ENCODE peak calls at places on chromosome 17, in seven cellular contexts. N is colonic mucosa, Z is A549, O is brain microvascular endothelial cell, X is fibroblast of pulmonary artery, L is IMR-90, F is cardiac muscle cell. I is an unnamed sample.

GRCh38 chr17:3838206-3838605 is 7.8 kb downstream of the NCBP3 start:
- DNase-seq in F (no peak), L (no peak), X (no peak), O (no peak), N (peak), Z (no peak), I (no peak)

GRCh38 chr17:66814026-66814425 is 20.9 kb upstream of the CACNG5 start:
- DNase-seq in L (no peak), X (no peak), N (no peak), Z (no peak), O (no peak), F (no peak), I (no peak)

GRCh38 chr17:45686250-45686649 is 97.9 kb upstream of the CRHR1 start:
- DNase-seq in N (no peak), F (no peak), L (no peak), Z (no peak), X (no peak), O (no peak), I (no peak)

GRCh38 chr17:32878211-32878610 is 1.3 kb upstream of the MYO1D start:
- DNase-seq in Z (no peak), L (peak), F (peak), O (no peak), N (no peak), X (peak), I (peak)

GRCh38 chr17:50722746-50723145 is 3.3 kb downstream of the LUC7L3 start:
- DNase-seq in Z (no peak), X (no peak), N (no peak), L (no peak), F (no peak), O (no peak), I (no peak)

GRCh38 chr17:49592263-49592662 is 16.6 kb downstream of the NXPH3 start:
- DNase-seq in L (no peak), X (no peak), N (no peak), O (no peak), F (no peak), Z (no peak), I (no peak)

GRCh38 chr17:14058051-14058450 is 11.3 kb upstream of the COX10 start:
- DNase-seq in O (no peak), Z (no peak), F (peak), N (no peak), X (peak), L (peak), I (no peak)

GRCh38 chr17:1783834-1784611 is 22.2 kb downstream of the SERPINF1 start:
- DNase-seq in L (peak), X (peak), O (peak), Z (peak), N (peak), F (peak), I (peak)

GRCh38 chr17:75783069-75783783 is 1.4 kb upstream of the UNK start:
- DNase-seq in N (no peak), Z (no peak), O (peak), F (peak), X (peak), L (peak), I (peak)

GRCh38 chr17:70034158-70034557 is 40.9 kb upstream of the KCNJ16 start:
- DNase-seq in N (no peak), O (no peak), Z (no peak), F (peak), X (peak), L (no peak), I (no peak)

GRCh38 chr17:8311131-8311790 is 1.2 kb downstream of the ARHGEF15 start:
- DNase-seq in X (no peak), N (no peak), F (no peak), O (no peak), Z (no peak), L (no peak), I (no peak)

GRCh38 chr17:17669081-17669850 is 12.0 kb upstream of the RAI1 start:
- DNase-seq in F (peak), Z (no peak), N (no peak), X (no peak), L (peak), O (no peak), I (no peak)

GRCh38 chr17:81304196-81305015 is 9.3 kb upstream of the SLC38A10 start:
- DNase-seq in F (no peak), Z (no peak), X (no peak), O (no peak), N (no peak), L (no peak), I (no peak)

GRCh38 chr17:9936075-9936474 is 31.0 kb upstream of the RCVRN start:
- DNase-seq in N (no peak), O (no peak), F (no peak), L (no peak), X (no peak), Z (no peak), I (no peak)

GRCh38 chr17:81712468-81713003 is 452 bp downstream of the SLC25A10 start:
- DNase-seq in N (peak), X (peak), F (peak), O (no peak), Z (peak), L (no peak), I (peak)

GRCh38 chr17:66405836-66406679 is 103.6 kb downstream of the PRKCA start:
- DNase-seq in L (no peak), O (no peak), Z (no peak), N (no peak), F (no peak), X (no peak), I (no peak)

GRCh38 chr17:50372222-50372621 is 762 bp downstream of the MRPL27 start:
- DNase-seq in L (no peak), X (no peak), O (no peak), Z (no peak), N (no peak), F (no peak), I (no peak)

GRCh38 chr17:45923511-45924268 is 29.3 kb downstream of the MAPT start:
- DNase-seq in N (no peak), O (no peak), F (peak), X (peak), L (peak), Z (no peak), I (peak)

GRCh38 chr17:80942360-80943345 is 49.0 kb upstream of the CHMP6 start:
- DNase-seq in N (peak), O (peak), L (peak), F (peak), Z (no peak), X (peak), I (peak)

GRCh38 chr17:80029235-80029974 is 6.3 kb downstream of the TBC1D16 start:
- DNase-seq in O (peak), L (peak), N (peak), X (peak), Z (no peak), F (peak), I (peak)

DNA sequence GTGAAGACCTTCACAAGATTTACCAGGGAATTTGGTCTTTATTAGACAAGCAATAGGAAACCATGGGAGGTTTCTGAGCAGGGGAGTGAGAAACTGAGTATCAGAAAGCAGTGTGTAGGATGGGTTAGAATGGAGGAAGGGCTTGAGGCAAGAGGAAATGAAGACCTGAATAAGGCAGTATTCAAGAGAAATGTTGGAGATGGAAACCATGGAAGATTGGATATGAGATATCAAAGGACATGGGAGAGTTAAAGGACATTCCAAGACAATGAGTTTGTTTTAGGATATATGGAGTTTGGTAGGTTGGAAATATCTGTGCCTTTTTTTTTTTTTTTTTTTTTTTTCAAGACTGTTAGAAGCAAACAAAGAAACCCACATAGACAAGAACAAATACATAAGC is 21.3 kb upstream of the FAM20A start:
- DNase-seq in N (no peak), L (no peak), F (no peak), O (no peak), Z (no peak), X (no peak), I (no peak)
- H3K4me3 ChIP-seq in N (no peak), L (no peak), F (no peak), O (no peak), Z (no peak), X (no peak), I (no peak)

GRCh38 chr17:16349461-16349860 is 3.8 kb downstream of the CENPV start:
- DNase-seq in N (no peak), L (no peak), F (no peak), X (no peak), O (no peak), Z (no peak), I (no peak)
- TF ChIP-seq CTCF in N (no peak), L (no peak), F (no peak), X (no peak), O (no peak), Z (no peak), I (no peak)

DNA sequence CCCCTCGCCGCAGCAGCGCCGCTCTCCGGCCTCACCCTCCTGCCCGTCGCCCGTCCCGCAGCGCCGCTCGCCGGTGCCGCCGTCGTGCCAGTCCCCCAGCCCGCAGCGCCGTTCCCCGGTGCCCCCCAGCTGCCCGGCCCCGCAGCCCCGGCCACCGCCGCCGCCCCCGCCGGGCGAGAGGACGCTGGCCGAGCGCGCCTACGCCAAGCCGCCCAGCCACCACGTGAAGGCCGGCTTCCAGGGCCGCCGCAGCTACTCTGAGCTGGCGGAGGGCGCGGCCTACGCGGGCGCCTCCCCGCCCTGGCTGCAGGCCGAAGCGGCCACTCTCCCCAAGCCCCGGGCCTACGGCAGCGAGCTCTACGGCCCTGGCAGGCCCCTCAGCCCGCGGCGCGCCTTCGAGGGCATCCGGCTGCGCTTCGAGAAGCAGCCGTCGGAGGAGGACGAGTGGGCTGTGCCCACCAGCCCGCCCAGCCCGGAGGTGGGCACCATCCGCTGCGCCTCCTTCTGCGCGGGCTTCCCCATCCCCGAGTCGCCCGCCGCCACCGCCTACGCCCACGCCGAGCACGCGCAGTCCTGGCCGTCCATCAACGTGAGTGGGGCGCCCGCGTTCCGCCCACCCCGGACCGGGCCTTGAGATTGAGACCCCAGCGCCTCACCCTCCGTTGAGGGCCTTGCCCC is 15.0 kb downstream of the TBKBP1 start:
- DNase-seq in O (no peak), Z (no peak), F (peak), L (peak), N (no peak), X (peak), I (peak)
- H3K4me3 ChIP-seq in O (no peak), Z (no peak), F (no peak), L (no peak), N (no peak), X (no peak), I (no peak)

GRCh38 chr17:40109471-40109824 is 9.1 kb upstream of the NR1D1 start:
- DNase-seq in Z (no peak), O (no peak), X (no peak), N (no peak), L (no peak), F (no peak), I (no peak)
- TF ChIP-seq CTCF in Z (peak), O (peak), X (peak), N (no peak), L (peak), F (peak), I (peak)

GRCh38 chr17:76797441-76797840 is 59.5 kb downstream of the MFSD11 start:
- DNase-seq in L (no peak), Z (no peak), O (no peak), N (no peak), X (no peak), F (no peak), I (no peak)
- H3K4me3 ChIP-seq in L (no peak), Z (no peak), O (no peak), N (no peak), X (no peak), F (no peak), I (no peak)

GRCh38 chr17:78678220-78678554 is 101.0 kb upstream of the DNAH17 start:
- DNase-seq in O (no peak), F (no peak), N (no peak), L (no peak), Z (no peak), X (no peak), I (no peak)

GRCh38 chr17:78678711-78679110 is 101.5 kb upstream of the DNAH17 start:
- DNase-seq in N (no peak), X (no peak), F (no peak), L (no peak), Z (no peak), O (no peak), I (no peak)

GRCh38 chr17:78675836-78676235 is 98.6 kb upstream of the DNAH17 start:
- DNase-seq in Z (no peak), X (no peak), N (no peak), F (no peak), O (no peak), L (no peak), I (no peak)

GRCh38 chr17:78676415-78677302 is 99.5 kb upstream of the DNAH17 start:
- DNase-seq in F (no peak), O (no peak), Z (no peak), X (no peak), L (no peak), N (no peak), I (no peak)

DNA sequence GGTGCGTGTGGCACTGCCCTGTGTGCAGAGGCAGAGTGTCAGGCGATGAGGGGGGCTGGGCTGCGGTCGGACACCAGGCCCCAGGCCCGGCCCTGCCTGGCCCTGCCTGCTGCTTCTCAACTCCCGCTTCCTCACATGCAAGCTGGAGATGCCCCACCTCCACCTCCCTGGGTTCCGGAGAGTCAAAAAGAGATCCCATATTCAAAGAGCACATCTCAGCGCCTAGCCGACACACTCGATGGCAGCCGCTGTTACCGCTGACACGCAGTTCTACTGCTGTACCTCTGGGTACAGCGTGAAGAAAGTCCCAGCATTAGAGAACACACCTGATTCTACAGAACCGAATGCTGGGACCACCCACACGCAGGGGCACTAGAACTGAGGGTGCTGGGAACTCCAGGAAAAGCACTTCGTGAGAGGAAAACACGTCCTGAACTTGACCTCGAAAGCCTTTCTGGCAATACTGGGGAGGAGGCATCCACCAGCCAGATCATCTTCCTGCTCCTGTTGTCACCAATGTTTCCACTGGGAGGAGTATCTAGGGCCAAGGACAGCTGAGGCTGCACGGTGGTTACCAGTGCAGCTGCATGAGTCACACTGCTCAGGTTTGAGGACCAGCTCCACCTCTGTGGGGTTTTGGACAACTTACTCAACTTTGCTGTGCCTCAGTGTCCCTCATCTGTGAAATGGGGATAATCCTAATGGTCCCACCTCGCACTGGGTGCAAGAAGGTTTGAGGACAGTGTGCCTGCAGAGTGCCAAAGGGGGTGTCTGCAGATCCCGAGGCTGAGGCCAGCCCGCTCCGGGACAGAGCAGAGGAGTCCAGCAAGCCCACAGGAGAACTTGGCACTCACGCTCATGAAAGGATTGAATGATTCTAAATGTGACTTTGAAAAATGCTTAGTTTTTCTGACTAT is 100.4 kb upstream of the DNAH17 start:
- DNase-seq in O (no peak), N (no peak), Z (peak), L (no peak), X (no peak), F (no peak), I (no peak)
- TF ChIP-seq CTCF in O (peak), N (no peak), Z (no peak), L (no peak), X (no peak), F (no peak), I (no peak)

GRCh38 chr17:29573871-29574731 is 5.6 kb downstream of the TP53I13 start:
- DNase-seq in Z (no peak), N (peak), F (no peak), O (no peak), X (no peak), L (no peak), I (no peak)
- H3K4me3 ChIP-seq in Z (no peak), N (no peak), F (no peak), O (no peak), X (no peak), L (no peak), I (no peak)

DNA sequence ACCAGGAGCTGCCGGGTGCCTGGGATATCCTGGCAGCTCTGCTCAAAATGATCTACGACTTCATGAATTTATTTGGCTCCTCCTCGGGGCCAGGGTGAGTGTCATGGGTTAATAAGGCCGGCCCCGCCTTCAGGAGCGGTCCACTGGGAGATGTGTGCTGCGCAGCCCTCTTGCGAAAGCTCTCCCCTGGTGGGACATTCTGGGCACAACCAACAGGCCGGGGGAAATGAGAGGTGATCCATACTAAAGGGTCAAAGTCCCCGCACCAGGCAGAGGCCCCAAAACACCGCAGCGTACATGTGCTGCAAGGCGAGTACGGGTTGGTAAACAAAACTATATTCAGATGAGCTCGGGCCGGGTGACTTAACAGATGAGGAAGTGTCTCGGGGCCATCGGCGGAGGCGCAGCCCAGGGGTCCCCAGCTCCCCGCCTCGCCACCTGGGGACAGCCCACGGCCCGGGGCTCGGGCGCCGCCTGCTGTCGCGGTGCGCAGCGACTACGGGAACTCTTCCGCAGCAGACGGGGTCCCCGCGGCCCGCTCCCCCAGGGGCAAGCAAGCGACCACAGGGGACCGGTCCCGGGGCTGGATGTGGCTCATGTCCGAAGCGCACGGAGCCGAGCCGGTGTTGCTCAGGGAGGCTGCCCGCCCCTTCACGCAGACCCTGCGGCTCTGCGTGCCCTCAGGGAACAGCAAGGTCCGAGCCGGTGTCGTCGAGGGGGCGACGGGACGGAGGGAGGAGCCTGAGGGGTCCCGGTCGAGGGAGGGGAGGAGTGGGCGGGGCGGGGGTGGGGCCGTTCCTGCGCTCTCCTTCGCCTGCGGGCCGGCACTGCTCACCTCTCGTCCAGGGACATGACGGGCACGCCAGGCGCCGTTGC is at the start of gene RAB37:
- DNase-seq in Z (peak), N (peak), X (no peak), L (no peak), F (peak), O (no peak), I (peak)
- TF ChIP-seq CTCF in Z (peak), N (peak), X (no peak), L (peak), F (peak), O (no peak), I (no peak)

GRCh38 chr17:42494673-42495072 is 36.0 kb downstream of the ATP6V0A1 start:
- DNase-seq in X (no peak), Z (no peak), F (no peak), N (no peak), O (no peak), L (no peak), I (no peak)
- H3K4me3 ChIP-seq in X (no peak), Z (no peak), F (no peak), N (no peak), O (no peak), L (no peak), I (no peak)

GRCh38 chr17:72030067-72030899 is 90.5 kb upstream of the SOX9 start:
- DNase-seq in N (peak), L (peak), F (peak), Z (peak), O (peak), X (peak), I (peak)
- TF ChIP-seq CTCF in N (peak), L (peak), F (peak), Z (peak), O (peak), X (peak), I (peak)

I was measured in foreskin fibroblast.